ENCODE peak calls at places on chromosomes 1 and 21, in four cellular contexts. A, B, N and X are unnamed samples.

GRCh38 chr1:230272557-230272956 is 153.6 kb downstream of the PGBD5 start:
- DNase-seq in A (no peak), B (no peak), N (no peak), X (no peak)

GRCh38 chr1:162366671-162367070 is 10.0 kb downstream of the SPATA46 start:
- DNase-seq in A (no peak), B (no peak), N (peak), X (no peak)

GRCh38 chr1:98046031-98046641 is 125.3 kb upstream of the DPYD start:
- DNase-seq in A (no peak), B (no peak), N (no peak), X (no peak)

GRCh38 chr1:17878837-17879236 is 123.7 kb downstream of the ACTL8 start:
- DNase-seq in A (no peak), B (no peak), N (no peak), X (no peak)

GRCh38 chr1:118136511-118136937 is 48.5 kb downstream of the SPAG17 start:
- DNase-seq in A (peak), B (no peak), N (no peak), X (no peak)

GRCh38 chr1:54885863-54886723 is 902 bp downstream of the DHCR24 start:
- DNase-seq in A (no peak), B (peak), N (peak), X (no peak)

GRCh38 chr1:224175615-224176014 is 7.4 kb upstream of the DEGS1 start:
- DNase-seq in A (no peak), B (no peak), N (no peak), X (peak)

GRCh38 chr1:150383629-150384318 is 19.8 kb downstream of the RPRD2 start:
- DNase-seq in A (no peak), B (no peak), N (no peak), X (no peak)

GRCh38 chr1:2564006-2564814 is 8.0 kb downstream of the TNFRSF14 start:
- DNase-seq in A (no peak), B (no peak), N (no peak), X (no peak)

GRCh38 chr1:224781800-224782199 is 147.7 kb upstream of the DNAH14 start:
- DNase-seq in A (no peak), B (peak), N (no peak), X (no peak)

GRCh38 chr1:3775498-3776230 is 3.1 kb downstream of the SMIM1 start:
- DNase-seq in A (no peak), B (peak), N (peak), X (peak)

GRCh38 chr1:8844421-8845063 is 27.1 kb upstream of the RERE start:
- DNase-seq in A (no peak), B (no peak), N (peak), X (no peak)

GRCh38 chr1:115545096-115545720 is 96.6 kb upstream of the VANGL1 start:
- DNase-seq in A (no peak), B (no peak), N (no peak), X (no peak)

GRCh38 chr1:147648933-147649332 is 21.4 kb downstream of the ACP6 start:
- DNase-seq in A (no peak), B (no peak), N (no peak), X (no peak)

GRCh38 chr1:173017792-173018191 is 32.9 kb downstream of the TNFSF18 start:
- DNase-seq in A (no peak), B (no peak), N (no peak), X (no peak)

GRCh38 chr1:198628064-198628455 is 10.8 kb upstream of the PTPRC start:
- DNase-seq in A (no peak), B (no peak), N (no peak), X (no peak)

GRCh38 chr1:231629132-231629531 is 2.5 kb downstream of the DISC1 start:
- DNase-seq in A (no peak), B (no peak), N (peak), X (no peak)

DNA sequence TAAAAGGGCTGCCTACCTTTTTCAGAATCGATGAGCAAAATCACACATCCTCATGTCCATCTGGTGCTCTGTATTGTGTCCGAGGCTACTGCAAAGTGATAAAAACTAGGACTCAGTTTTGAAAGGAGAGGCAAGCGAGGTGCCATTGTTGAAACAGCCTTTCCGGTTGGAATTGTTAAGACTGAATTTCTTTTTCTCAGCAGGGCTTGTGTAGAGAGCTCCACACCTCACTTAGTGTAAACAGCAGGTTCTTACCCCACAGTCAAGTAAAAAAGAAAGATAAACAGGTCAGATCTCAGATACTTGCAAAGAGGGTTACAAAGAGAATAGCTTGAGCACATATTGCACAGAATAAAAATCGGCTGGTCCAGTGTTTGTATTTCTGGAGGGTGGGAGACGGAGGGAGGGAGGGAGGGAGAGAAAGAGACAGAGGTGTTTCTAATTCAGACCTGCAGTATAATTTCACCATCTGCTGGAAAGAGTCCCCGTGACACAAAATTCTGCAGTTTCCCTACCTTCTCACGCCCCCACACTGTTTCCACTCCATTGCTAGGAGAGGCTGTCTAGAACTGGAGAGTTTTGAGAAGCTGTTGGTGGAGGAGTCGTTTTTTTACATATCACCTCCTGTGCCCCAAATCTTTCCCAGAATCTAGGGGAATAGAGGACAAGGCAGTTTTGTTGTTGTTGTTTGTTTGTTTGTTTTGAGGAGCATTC is 82.5 kb downstream of the EDEM3 start:
- DNase-seq in A (no peak), B (no peak), N (no peak), X (no peak)
- TF ChIP-seq MAX in A (no peak), B (no peak), N (no peak), X (no peak)

DNA sequence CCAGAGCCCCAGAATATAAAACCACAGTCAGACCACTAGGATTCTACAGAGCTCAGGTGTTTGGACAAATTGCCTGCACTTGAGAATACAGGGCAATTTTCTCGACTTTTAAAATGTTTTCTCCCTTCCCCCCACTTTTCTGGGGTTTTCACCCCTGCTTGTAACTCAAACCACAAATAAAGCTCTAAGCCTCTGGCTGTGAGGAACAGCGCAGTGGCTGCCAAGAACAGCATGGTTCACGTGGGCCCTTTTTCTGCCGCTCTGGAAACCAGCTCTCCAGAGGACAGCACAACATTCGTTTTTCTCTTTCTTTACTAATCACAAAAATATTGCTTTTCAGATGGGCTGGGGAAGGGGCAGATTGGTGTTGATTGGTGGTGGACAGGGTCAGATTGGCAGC is 102.2 kb upstream of the JUN start:
- DNase-seq in A (no peak), B (no peak), N (no peak), X (no peak)
- TF ChIP-seq CHD4 in A (no peak), B (no peak), N (no peak), X (no peak)

DNA sequence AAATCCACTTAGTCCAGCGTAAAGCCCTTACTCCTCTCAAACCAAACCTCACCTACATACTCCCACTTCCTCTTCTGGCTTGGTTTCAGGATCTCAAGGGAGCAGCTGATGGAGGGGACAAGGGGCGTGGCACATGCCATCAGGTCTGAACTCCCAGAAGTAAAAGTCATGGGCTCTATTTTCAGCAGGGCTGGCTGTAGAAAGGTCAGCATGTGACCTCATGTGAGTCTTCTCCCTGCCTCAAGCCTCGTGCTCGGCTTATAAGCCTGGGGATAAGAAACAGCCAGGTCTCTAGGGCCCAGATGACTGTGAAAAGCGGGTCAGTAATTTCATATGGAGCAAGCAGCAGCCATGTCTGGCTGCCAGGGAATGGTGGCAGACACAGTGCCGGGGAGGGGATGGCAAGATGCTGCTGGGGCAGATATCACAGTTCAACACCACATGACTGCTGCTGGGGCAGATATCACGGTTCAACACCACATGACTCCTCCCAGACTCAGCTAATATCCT is 227.9 kb downstream of the KCNH1 start:
- DNase-seq in A (no peak), B (no peak), N (no peak), X (no peak)
- H3K4me2 ChIP-seq in A (no peak), B (no peak), N (no peak), X (no peak)

DNA sequence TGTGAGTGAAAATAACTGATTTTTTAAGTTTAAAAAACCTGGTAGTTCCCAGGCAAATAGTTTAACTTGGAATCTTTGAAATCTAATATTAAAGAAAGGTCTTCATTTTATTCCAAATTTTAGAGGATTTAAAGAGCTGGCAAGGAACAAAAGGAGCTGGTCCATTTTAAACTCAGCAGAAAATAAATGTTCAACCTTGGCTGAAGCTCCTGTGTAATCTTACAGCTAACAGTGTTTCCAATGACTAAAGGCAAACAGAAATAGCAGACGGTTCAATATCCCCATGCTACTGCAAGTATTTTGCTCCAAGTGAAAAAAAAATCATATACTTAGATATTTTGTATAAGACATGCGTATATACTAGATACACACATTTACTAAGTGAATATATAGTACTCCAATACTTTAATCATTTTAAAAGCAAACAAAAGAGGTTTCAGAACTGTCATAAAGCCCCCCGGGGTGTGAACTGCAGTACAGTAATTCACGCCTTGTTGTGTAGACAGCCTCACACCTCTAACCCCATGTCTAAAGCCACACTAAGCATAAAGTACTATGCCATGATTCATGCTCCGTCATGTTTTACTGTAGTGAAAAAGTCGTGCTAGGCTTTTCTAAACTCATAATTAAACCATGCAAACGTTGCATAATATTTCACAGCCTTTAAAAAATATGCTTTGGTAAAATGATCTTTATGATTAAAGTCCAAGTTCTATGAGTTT is 132.2 kb downstream of the CLIC6 start:
- DNase-seq in A (no peak), B (no peak), N (no peak), X (peak)
- TF ChIP-seq MAX in A (no peak), B (no peak), N (no peak), X (no peak)

GRCh38 chr1:28840928-28841544 is 29.1 kb downstream of the OPRD1 start:
- DNase-seq in A (no peak), B (no peak), N (no peak), X (no peak)
- TF ChIP-seq CHD4 in A (no peak), B (no peak), N (no peak), X (no peak)

DNA sequence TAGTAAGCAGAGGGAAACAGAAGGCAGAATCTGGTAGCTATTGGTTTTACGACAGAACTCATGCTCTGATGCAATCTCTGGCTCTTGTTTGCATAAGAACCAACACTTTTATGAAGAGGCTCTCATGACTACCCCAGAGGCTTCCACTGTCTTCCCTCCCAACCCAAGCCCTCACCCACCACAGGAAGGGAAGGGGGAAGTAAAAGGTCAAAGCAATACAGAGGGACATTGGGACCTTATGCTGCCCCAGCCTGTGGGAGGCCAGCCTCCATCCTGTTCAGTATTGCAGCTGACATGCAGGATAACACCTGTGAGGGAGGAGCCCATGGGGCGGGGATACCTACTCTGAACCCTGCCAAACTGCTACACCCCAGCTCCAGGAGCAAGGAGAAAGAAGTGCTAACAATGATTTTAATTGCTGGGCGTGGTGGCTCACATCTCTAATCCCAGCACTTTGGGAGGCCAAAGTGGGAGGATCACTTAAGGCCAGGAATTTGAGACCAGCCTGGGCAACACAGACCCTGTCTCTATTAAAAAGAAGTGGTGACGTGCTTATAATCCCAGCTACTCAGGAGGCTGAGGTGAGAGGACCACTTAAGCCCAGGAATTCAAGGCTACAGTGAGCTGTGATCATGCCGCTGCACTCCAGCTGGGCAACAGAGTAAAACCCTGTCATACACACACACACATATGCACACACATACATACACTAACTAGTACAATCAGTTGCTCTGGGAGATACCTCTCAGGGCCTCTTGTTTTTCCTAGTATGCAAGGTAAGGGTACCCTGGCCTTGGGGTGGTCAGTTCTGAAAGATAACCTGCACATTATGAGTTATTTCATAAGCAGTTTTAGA is 9.5 kb downstream of the MR1 start:
- DNase-seq in A (no peak), B (peak), N (peak), X (no peak)
- H3K4me2 ChIP-seq in A (peak), B (peak), N (no peak), X (peak)

DNA sequence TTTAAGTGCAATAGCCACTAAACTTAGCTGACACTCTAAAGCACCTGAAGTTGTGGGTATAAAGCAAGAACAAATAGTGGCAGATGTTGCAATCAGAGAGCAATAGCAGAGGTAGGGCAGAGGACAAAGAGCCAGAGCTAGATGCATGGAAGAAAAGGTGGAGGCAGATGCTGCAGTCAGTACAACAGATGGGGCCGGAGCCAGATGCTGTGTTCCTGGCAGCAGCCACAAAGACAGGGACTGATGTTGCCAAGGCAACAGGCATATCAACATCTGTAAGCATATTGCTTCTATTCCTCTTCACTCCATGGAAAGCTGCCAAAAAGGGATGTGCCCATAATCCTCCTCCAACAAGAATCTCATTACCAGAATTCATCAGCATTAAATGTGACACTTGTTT is 108.0 kb downstream of the TNNI3K start:
- DNase-seq in A (no peak), B (no peak), N (no peak), X (no peak)
- TF ChIP-seq MAX in A (no peak), B (no peak), N (no peak), X (no peak)